ENCODE peak calls at places on chromosomes 11 and 22, in four cellular contexts. One of them, this sample, is unnamed.

GRCh38 chr11:102560555-102561011 is 30.0 kb upstream of the MMP7 start:
- DNase-seq in H1: no peak
- DNase-seq in Peyer's patch: no peak
- DNase-seq in body of pancreas: no peak
- DNase-seq in this sample: no peak

GRCh38 chr22:42462016-42462415 is 29.8 kb upstream of the NFAM1 start:
- DNase-seq in H1: no peak
- DNase-seq in Peyer's patch: no peak
- DNase-seq in body of pancreas: no peak
- DNase-seq in this sample: no peak

GRCh38 chr11:60748821-60749220 is 7.8 kb upstream of the MS4A15 start:
- DNase-seq in H1: no peak
- DNase-seq in Peyer's patch: no peak
- DNase-seq in body of pancreas: no peak
- DNase-seq in this sample: no peak

GRCh38 chr22:31748490-31748889 is 1.4 kb downstream of the PRR14L start:
- DNase-seq in H1: no peak
- DNase-seq in Peyer's patch: peak
- DNase-seq in body of pancreas: no peak
- DNase-seq in this sample: no peak

GRCh38 chr22:36961626-36962025 is 48.2 kb downstream of the CSF2RB start:
- DNase-seq in H1: no peak
- DNase-seq in Peyer's patch: no peak
- DNase-seq in body of pancreas: no peak
- DNase-seq in this sample: no peak

GRCh38 chr11:134341805-134342571 is 10.2 kb downstream of the GLB1L2 start:
- DNase-seq in H1: no peak
- DNase-seq in Peyer's patch: no peak
- DNase-seq in body of pancreas: no peak
- DNase-seq in this sample: no peak

GRCh38 chr11:66809592-66809991 is 33.6 kb upstream of the RCE1 start:
- DNase-seq in H1: no peak
- DNase-seq in Peyer's patch: no peak
- DNase-seq in body of pancreas: no peak
- DNase-seq in this sample: no peak

GRCh38 chr22:46851311-46851710 is 88.9 kb downstream of the TBC1D22A start:
- DNase-seq in H1: peak
- DNase-seq in Peyer's patch: no peak
- DNase-seq in body of pancreas: no peak
- DNase-seq in this sample: no peak

GRCh38 chr11:23320131-23320530 is 459.9 kb upstream of the CCDC179 start:
- DNase-seq in H1: no peak
- DNase-seq in Peyer's patch: no peak
- DNase-seq in body of pancreas: no peak
- DNase-seq in this sample: no peak

GRCh38 chr11:205221-206001 is 1.8 kb downstream of the BET1L start:
- DNase-seq in H1: peak
- DNase-seq in Peyer's patch: peak
- DNase-seq in body of pancreas: peak
- DNase-seq in this sample: no peak

GRCh38 chr11:14972581-14973490 is 685 bp upstream of the CALCA start:
- DNase-seq in H1: no peak
- DNase-seq in Peyer's patch: no peak
- DNase-seq in body of pancreas: no peak
- DNase-seq in this sample: no peak

DNA sequence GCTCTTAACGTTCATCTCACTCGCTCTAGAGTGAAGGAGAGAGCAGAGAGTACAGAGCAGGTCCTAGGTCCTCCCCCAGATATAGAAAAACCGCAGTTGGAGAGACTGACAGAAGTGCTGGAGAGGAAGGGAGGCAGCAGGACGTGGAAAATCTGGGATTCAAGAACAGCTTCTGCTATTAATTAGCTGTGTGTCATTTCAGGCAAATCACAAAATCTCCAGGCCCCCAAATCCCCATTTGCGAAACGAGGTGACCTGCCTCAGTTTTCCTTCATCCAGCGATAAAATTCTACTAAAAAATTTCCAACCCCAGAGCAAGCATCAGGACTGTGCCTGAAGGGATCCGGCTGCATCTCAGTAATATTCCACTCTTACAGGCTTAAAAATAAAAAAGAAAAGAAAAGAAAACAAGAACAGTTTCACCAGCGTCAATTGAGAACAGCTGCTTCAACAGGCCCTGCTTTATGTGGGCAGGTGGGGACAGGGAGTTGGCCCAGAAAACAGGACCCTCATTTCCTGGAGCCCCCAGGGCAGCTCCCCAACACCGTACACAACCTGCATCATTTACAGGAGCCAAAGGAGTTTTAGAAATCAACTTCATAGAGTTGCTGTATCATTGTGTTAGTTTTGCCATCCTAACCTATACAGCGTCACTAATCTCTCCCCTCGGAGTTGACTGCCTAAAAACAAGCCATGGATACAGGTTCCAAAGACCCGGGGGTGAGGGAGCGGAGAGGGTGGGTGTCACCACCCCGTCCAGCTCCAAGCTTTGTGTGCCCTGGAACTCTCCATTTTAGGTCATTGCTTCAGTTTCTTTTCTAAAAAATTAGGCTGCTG is 2.3 kb upstream of the MALAT1 start:
- DNase-seq in H1: no peak
- DNase-seq in Peyer's patch: peak
- DNase-seq in body of pancreas: no peak
- DNase-seq in this sample: peak
- TF ChIP-seq POLR2A in H1: no peak
- TF ChIP-seq POLR2A in Peyer's patch: no peak
- TF ChIP-seq POLR2A in body of pancreas: no peak
- TF ChIP-seq POLR2A in this sample: no peak

DNA sequence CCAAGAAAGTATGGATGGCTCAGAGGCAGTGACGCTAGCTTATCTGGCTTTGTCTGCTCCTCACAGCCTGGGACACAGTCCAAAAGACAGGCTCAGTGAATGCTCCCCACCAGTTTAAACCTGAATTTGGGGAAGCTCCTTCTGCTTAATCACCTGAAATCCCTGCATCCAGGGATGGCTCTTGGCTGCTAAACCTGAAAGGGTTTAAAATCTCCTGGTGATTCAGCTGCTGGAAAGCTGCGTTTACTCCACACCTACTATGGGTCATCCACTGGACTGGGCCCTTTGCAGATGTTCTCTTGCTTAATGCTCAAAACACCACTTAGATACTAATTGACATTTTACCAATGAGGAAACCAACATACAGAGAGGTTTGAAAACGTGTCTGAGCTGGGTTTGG is 302.0 kb upstream of the NARS2 start:
- DNase-seq in H1: no peak
- DNase-seq in Peyer's patch: no peak
- DNase-seq in body of pancreas: no peak
- DNase-seq in this sample: no peak
- H3K27ac ChIP-seq in H1: no peak
- H3K27ac ChIP-seq in Peyer's patch: no peak
- H3K27ac ChIP-seq in body of pancreas: no peak
- H3K27ac ChIP-seq in this sample: no peak

GRCh38 chr22:38257170-38257569 is 15.6 kb downstream of the TMEM184B start:
- DNase-seq in H1: no peak
- DNase-seq in Peyer's patch: no peak
- DNase-seq in body of pancreas: no peak
- DNase-seq in this sample: no peak

GRCh38 chr22:38259370-38259769 is 13.4 kb downstream of the TMEM184B start:
- DNase-seq in H1: no peak
- DNase-seq in Peyer's patch: no peak
- DNase-seq in body of pancreas: no peak
- DNase-seq in this sample: no peak

GRCh38 chr22:38258895-38259294 is 13.9 kb downstream of the TMEM184B start:
- DNase-seq in H1: no peak
- DNase-seq in Peyer's patch: no peak
- DNase-seq in body of pancreas: peak
- DNase-seq in this sample: peak

GRCh38 chr22:38255697-38256096 is 17.1 kb downstream of the TMEM184B start:
- DNase-seq in H1: no peak
- DNase-seq in Peyer's patch: no peak
- DNase-seq in body of pancreas: no peak
- DNase-seq in this sample: no peak

DNA sequence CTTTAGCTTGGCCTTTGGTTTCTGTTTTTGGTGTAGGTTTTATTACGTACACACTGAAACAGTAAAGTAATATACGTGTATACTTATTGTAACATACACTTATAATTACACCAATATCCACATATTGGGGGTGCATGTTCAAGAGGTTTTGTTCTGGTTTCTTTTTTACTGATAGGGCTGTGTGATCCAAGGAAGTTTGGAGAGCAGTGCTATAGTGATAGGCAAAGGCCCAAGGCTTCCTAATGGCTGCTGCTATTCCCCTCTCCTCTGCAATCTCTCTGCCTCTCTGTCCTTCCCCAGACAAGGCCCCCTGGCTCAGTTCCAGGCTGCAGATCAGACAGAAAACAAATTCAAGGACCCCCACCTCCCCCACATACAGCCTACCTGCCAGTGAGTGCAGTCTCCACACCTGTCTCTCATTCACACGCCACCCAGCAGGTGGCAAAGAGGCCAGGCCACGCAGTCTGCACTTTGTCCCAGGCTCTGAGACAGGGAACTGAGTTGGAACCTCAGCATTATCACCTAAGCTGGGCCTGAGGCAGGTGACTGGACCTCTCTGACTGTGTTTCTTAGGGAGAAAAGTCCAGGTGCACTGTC is 15.1 kb downstream of the TMEM184B start:
- DNase-seq in H1: no peak
- DNase-seq in Peyer's patch: peak
- DNase-seq in body of pancreas: peak
- DNase-seq in this sample: no peak
- TF ChIP-seq POLR2A in H1: no peak
- TF ChIP-seq POLR2A in Peyer's patch: peak
- TF ChIP-seq POLR2A in body of pancreas: no peak
- TF ChIP-seq POLR2A in this sample: no peak

GRCh38 chr11:65095427-65095826 is 587 bp upstream of the VPS51 start:
- DNase-seq in H1: no peak
- DNase-seq in Peyer's patch: peak
- DNase-seq in body of pancreas: no peak
- DNase-seq in this sample: no peak
- H3K27ac ChIP-seq in H1: no peak
- H3K27ac ChIP-seq in Peyer's patch: peak
- H3K27ac ChIP-seq in body of pancreas: peak
- H3K27ac ChIP-seq in this sample: peak

GRCh38 chr11:114074546-114075342 is 15.2 kb downstream of the ZBTB16 start:
- DNase-seq in H1: no peak
- DNase-seq in Peyer's patch: no peak
- DNase-seq in body of pancreas: no peak
- DNase-seq in this sample: peak

GRCh38 chr11:114072978-114073377 is 13.5 kb downstream of the ZBTB16 start:
- DNase-seq in H1: no peak
- DNase-seq in Peyer's patch: no peak
- DNase-seq in body of pancreas: no peak
- DNase-seq in this sample: no peak

GRCh38 chr11:114068327-114068726 is 8.8 kb downstream of the ZBTB16 start:
- DNase-seq in H1: no peak
- DNase-seq in Peyer's patch: no peak
- DNase-seq in body of pancreas: no peak
- DNase-seq in this sample: no peak

GRCh38 chr11:114073506-114074381 is 14.2 kb downstream of the ZBTB16 start:
- DNase-seq in H1: no peak
- DNase-seq in Peyer's patch: no peak
- DNase-seq in body of pancreas: no peak
- DNase-seq in this sample: no peak

GRCh38 chr11:114070464-114071139 is 11.1 kb downstream of the ZBTB16 start:
- DNase-seq in H1: no peak
- DNase-seq in Peyer's patch: no peak
- DNase-seq in body of pancreas: no peak
- DNase-seq in this sample: no peak
- TF ChIP-seq POLR2A in H1: no peak
- TF ChIP-seq POLR2A in Peyer's patch: no peak
- TF ChIP-seq POLR2A in body of pancreas: no peak
- TF ChIP-seq POLR2A in this sample: no peak

GRCh38 chr11:12860827-12861226 is 148.3 kb upstream of the RASSF10 start:
- DNase-seq in H1: no peak
- DNase-seq in Peyer's patch: no peak
- DNase-seq in body of pancreas: no peak
- DNase-seq in this sample: no peak

GRCh38 chr11:12864316-12865156 is 144.6 kb upstream of the RASSF10 start:
- DNase-seq in H1: no peak
- DNase-seq in Peyer's patch: no peak
- DNase-seq in body of pancreas: no peak
- DNase-seq in this sample: no peak

GRCh38 chr11:12865871-12866595 is 143.1 kb upstream of the RASSF10 start:
- DNase-seq in H1: no peak
- DNase-seq in Peyer's patch: no peak
- DNase-seq in body of pancreas: no peak
- DNase-seq in this sample: no peak

GRCh38 chr11:12862761-12863469 is 146.2 kb upstream of the RASSF10 start:
- DNase-seq in H1: peak
- DNase-seq in Peyer's patch: no peak
- DNase-seq in body of pancreas: no peak
- DNase-seq in this sample: no peak

GRCh38 chr11:12863605-12864121 is 145.5 kb upstream of the RASSF10 start:
- DNase-seq in H1: no peak
- DNase-seq in Peyer's patch: no peak
- DNase-seq in body of pancreas: no peak
- DNase-seq in this sample: no peak
- H3K27ac ChIP-seq in H1: peak
- H3K27ac ChIP-seq in Peyer's patch: no peak
- H3K27ac ChIP-seq in body of pancreas: no peak
- H3K27ac ChIP-seq in this sample: peak

GRCh38 chr11:20032577-20033265 is 127.6 kb downstream of the DBX1 start:
- DNase-seq in H1: no peak
- DNase-seq in Peyer's patch: no peak
- DNase-seq in body of pancreas: no peak
- DNase-seq in this sample: no peak
- TF ChIP-seq POLR2A in H1: no peak
- TF ChIP-seq POLR2A in Peyer's patch: no peak
- TF ChIP-seq POLR2A in body of pancreas: no peak
- TF ChIP-seq POLR2A in this sample: no peak

DNA sequence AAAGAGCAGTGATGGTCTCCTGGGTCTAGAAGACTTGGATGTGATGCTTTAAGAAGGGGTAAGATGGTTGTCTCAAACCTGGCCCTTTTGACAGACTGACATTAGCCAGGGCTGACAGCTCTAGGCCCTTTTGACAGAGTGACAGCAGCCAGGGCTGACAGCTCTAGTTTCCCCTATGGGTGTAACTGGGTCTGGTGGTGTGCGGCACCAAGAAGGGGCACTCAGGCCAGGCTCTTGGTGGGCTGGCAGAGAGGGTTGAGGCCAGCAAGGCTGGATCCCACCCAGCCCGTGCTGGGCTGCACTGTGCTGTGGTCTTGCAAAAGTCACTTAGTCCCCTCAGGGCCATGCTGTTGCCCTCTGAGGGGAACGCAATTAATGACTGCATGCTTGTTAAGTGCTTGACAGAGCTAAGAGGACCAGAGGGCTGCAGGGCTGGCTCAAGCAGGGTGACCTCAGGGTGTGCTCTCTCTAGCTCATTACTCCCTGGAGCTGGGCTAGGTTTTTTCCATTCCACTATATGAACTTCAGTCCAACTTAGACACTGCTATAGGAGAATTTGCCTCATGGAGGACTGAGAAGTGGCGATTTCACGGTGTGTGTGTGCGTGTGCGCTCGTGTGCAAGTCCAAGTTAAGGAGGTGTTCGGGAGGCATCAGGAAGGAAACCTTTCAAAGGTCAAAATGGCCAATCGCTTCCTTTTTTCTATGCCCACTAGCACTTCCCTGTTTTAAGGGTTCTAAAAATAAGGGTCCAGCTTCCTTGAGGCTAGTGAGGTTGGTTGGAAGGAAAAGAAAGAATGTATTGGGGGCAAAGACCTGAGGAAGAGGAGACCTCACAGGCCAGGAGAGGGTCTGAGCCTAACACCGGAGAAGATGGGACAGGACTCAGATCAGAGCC is 4.4 kb downstream of the UBASH3B start:
- DNase-seq in H1: no peak
- DNase-seq in Peyer's patch: no peak
- DNase-seq in body of pancreas: no peak
- DNase-seq in this sample: no peak
- H3K27ac ChIP-seq in H1: no peak
- H3K27ac ChIP-seq in Peyer's patch: no peak
- H3K27ac ChIP-seq in body of pancreas: no peak
- H3K27ac ChIP-seq in this sample: no peak